ENCODE peak calls at places on chromosomes 4 and X, in eight cellular contexts. P is transverse colon, I is fibroblast of lung, A is lung, W is aorta, L is tibial artery, N is Peyer's patch, Y is left ventricle myocardium inferior. U is an unnamed sample. For H3K9me3 and H3K4me1, the result is how much of the 10 kb centered on the place peaks cover.

GRCh38 chr4:95102391-95102790 is 344.6 kb downstream of the BMPR1B start:
- DNase-seq in N (no peak), I (no peak), L (no peak), P (no peak), A (no peak), W (no peak), Y (no peak), U (no peak)

GRCh38 chr4:177016541-177017141 is 223.9 kb upstream of the VEGFC start:
- DNase-seq in W (no peak), I (peak), P (no peak), L (no peak), A (no peak), Y (no peak), N (no peak), U (no peak)

GRCh38 chr4:13409324-13409723 is 74.8 kb downstream of the RAB28 start:
- DNase-seq in I (no peak), P (no peak), N (no peak), W (no peak), Y (no peak), L (no peak), A (no peak), U (no peak)

GRCh38 chr4:1460967-1461868 is 55.0 kb upstream of the NKX1-1 start:
- DNase-seq in I (no peak), P (no peak), W (no peak), N (peak), L (peak), Y (no peak), A (no peak), U (no peak)

GRCh38 chrX:153392642-153393321 is 8.4 kb downstream of the PNMA6E start:
- DNase-seq in N (no peak), Y (no peak), W (no peak), A (no peak), P (no peak), I (no peak), L (no peak), U (no peak)

GRCh38 chr4:169851750-169852149 is 94.0 kb upstream of the HPF1 start:
- DNase-seq in Y (no peak), I (no peak), W (no peak), P (no peak), N (no peak), L (no peak), A (no peak), U (no peak)

GRCh38 chrX:11239230-11239629 is 54.0 kb upstream of the AMELX start:
- DNase-seq in P (no peak), N (no peak), Y (no peak), W (no peak), A (no peak), L (no peak), I (peak), U (no peak)

GRCh38 chr4:106421441-106422296 is 53.1 kb upstream of the GIMD1 start:
- DNase-seq in I (peak), L (no peak), A (no peak), W (no peak), Y (no peak), N (no peak), P (no peak), U (no peak)

DNA sequence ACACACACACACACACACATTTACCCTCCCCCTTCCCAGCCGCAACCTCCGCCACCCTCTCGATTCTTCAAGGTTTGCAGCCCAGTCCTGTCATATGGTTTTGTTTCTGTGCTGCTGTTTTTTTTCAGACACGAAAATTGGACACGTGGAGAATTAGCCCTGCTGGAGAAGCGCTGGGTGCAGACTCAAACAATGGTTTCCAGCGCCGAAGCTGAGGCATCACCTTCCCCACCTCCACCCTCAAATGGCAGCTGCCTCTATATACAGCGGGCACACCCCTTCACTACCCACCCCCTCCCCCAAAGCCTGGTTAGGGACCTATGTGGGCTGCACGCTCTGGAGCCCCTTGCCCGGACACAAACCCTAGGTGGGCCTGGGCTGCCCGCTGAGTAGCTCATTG is 87.9 kb downstream of the BCOR start:
- DNase-seq in L (no peak), P (no peak), A (no peak), Y (no peak), I (no peak), W (peak), N (no peak), U (no peak)
- H3K9me3 ChIP-seq in L (under half), P (under half), A (under half), Y (under half), I (under half), W (under half), N (under half), U (under half)

GRCh38 chr4:98673978-98674377 is 15.6 kb upstream of the TSPAN5 start:
- DNase-seq in W (no peak), P (no peak), L (no peak), I (peak), A (no peak), N (no peak), Y (no peak), U (no peak)

GRCh38 chr4:98673282-98673644 is 14.9 kb upstream of the TSPAN5 start:
- DNase-seq in L (no peak), W (no peak), I (no peak), Y (no peak), P (no peak), A (no peak), N (no peak), U (no peak)

GRCh38 chr4:98672583-98673281 is 14.3 kb upstream of the TSPAN5 start:
- DNase-seq in N (no peak), L (no peak), P (no peak), Y (no peak), W (no peak), A (no peak), I (no peak), U (no peak)

GRCh38 chr4:98677799-98678198 is 19.4 kb upstream of the TSPAN5 start:
- DNase-seq in P (no peak), A (no peak), L (no peak), N (no peak), I (no peak), Y (no peak), W (no peak), U (no peak)

DNA sequence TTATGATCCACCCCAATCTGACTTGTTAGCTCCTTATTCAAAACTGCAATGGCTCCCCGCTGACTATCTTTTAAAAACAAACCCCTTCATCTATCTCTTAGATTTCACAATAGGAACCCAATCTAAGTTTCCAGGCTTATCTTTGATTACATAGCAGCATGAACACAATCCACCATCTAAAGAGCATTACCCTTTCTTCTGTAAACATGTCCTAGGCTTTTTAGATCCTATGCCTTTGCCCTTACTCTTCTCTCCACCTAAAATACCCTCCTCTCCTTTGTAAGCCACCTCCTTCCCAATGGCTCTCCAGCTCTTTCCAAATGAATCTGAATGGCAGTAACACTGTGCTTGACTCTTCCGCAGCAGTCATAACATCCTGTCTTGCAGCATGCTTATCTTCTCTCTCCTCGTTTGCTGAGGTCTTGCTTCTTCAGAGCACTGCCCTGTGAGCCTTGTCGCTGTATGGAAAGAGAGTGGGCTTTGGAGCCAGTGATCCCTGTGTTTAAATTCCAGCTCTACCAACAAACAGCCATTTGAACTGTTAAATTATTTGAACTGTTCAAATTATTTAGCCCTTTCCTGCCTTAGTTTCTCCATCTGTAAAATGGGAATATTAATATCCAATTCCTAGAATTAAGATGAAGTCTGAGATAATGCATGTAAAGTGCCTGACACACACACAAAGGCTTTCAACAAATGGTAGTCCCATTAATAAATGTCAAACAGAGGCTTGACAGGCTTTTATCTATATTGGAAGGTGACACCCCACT is 16.2 kb upstream of the TSPAN5 start:
- DNase-seq in Y (no peak), A (no peak), L (no peak), N (no peak), W (no peak), I (no peak), P (no peak), U (no peak)
- H3K27ac ChIP-seq in Y (no peak), A (no peak), L (no peak), N (no peak), W (no peak), I (no peak), P (no peak), U (no peak)

GRCh38 chr4:99651811-99652545 is 5.7 kb downstream of the C4orf54 start:
- DNase-seq in A (no peak), N (no peak), W (no peak), L (no peak), P (no peak), I (no peak), Y (no peak), U (no peak)

GRCh38 chr4:99648321-99648720 is 9.3 kb downstream of the C4orf54 start:
- DNase-seq in L (no peak), Y (no peak), P (no peak), I (no peak), N (no peak), W (no peak), A (no peak), U (no peak)

GRCh38 chr4:99649208-99649607 is 8.4 kb downstream of the C4orf54 start:
- DNase-seq in I (no peak), N (no peak), A (no peak), L (no peak), W (no peak), Y (no peak), P (no peak), U (no peak)

GRCh38 chr4:99651370-99651769 is 6.3 kb downstream of the C4orf54 start:
- DNase-seq in A (no peak), P (no peak), N (no peak), W (no peak), L (no peak), I (no peak), Y (no peak), U (no peak)

GRCh38 chr4:99649778-99650177 is 7.8 kb downstream of the C4orf54 start:
- DNase-seq in Y (no peak), W (no peak), I (no peak), P (no peak), N (no peak), L (no peak), A (no peak), U (no peak)
- H3K4me1 ChIP-seq in Y (under half), W (under half), I (under half), P (under half), N (under half), L (under half), A (under half), U (under half)

DNA sequence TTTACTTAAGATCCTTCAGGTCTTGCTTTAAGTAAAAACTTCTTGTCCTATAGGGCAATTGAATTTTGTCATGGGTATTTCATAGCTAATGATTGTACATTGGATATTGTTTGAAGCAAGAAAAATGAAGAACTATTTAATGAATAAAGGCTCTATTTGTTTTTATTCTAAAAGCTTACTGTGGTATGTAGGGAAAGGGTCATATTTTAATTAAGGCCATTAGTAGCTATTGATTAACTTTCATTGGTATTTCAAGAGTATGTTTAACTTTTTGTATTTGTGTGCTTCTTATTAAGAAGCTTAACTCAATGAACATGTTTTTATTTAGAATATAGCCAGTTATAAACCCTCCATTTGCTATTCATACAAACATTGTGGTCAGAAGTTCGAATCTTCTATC is 1951.8 kb upstream of the ADGRL3 start:
- DNase-seq in Y (no peak), P (no peak), L (no peak), N (no peak), A (no peak), W (no peak), I (no peak), U (no peak)
- H3K9me3 ChIP-seq in Y (under half), P (under half), L (under half), N (under half), A (under half), W (under half), I (under half), U (under half)